ENCODE peak calls at places on chromosomes 11 and 22, in five cellular contexts. L is fibroblast of lung, Q is GM23248, F is body of pancreas, H is stomach. T is an unnamed sample. For H3K4me1, the result is how much of the 10 kb centered on the place peaks cover.

GRCh38 chr11:123601136-123601535 is 53.3 kb downstream of the SCN3B start:
- DNase-seq in L (peak), Q (peak), F (no peak), H (no peak), T (no peak)

GRCh38 chr22:27851974-27852713 is 50.6 kb upstream of the MN1 start:
- DNase-seq in L (no peak), Q (peak), F (no peak), H (no peak), T (no peak)

GRCh38 chr11:68989936-68990606 is 9.3 kb upstream of the MRGPRD start:
- DNase-seq in L (no peak), Q (no peak), F (no peak), H (no peak), T (no peak)

GRCh38 chr11:8870461-8871282 is 40.3 kb upstream of the AKIP1 start:
- DNase-seq in L (peak), Q (peak), F (peak), H (peak), T (peak)

GRCh38 chr11:83459802-83460201 is 173.6 kb upstream of the CCDC90B start:
- DNase-seq in L (peak), Q (peak), F (no peak), H (no peak), T (peak)

GRCh38 chr22:45493286-45493771 is 9.4 kb upstream of the FBLN1 start:
- DNase-seq in L (peak), Q (peak), F (no peak), H (no peak), T (no peak)

GRCh38 chr22:46105494-46106278 is 44.6 kb upstream of the PPARA start:
- DNase-seq in L (peak), Q (peak), F (peak), H (peak), T (peak)

GRCh38 chr11:6693342-6694228 is 10.4 kb upstream of the MRPL17 start:
- DNase-seq in L (peak), Q (peak), F (no peak), H (no peak), T (peak)

GRCh38 chr11:122330466-122330865 is 214.5 kb upstream of the BLID start:
- DNase-seq in L (no peak), Q (no peak), F (no peak), H (no peak), T (no peak)

GRCh38 chr11:61773826-61774225 is 18.6 kb downstream of the TMEM258 start:
- DNase-seq in L (no peak), Q (no peak), F (no peak), H (no peak), T (no peak)

GRCh38 chr11:77497368-77497767 is 23.5 kb upstream of the PAK1 start:
- DNase-seq in L (no peak), Q (peak), F (no peak), H (no peak), T (no peak)

GRCh38 chr11:26649884-26650283 is 72.0 kb downstream of the SLC5A12 start:
- DNase-seq in L (peak), Q (peak), F (peak), H (peak), T (peak)

GRCh38 chr22:19986011-19986409 is 30.6 kb downstream of the ARVCF start:
- DNase-seq in L (no peak), Q (no peak), F (no peak), H (no peak), T (no peak)

GRCh38 chr22:28497188-28497587 is 182.5 kb downstream of the TTC28 start:
- DNase-seq in L (peak), Q (peak), F (no peak), H (no peak), T (no peak)

GRCh38 chr11:73229321-73230275 is 11.5 kb downstream of the P2RY2 start:
- DNase-seq in L (no peak), Q (no peak), F (no peak), H (no peak), T (no peak)

GRCh38 chr11:15551897-15552851 is 437.5 kb downstream of the INSC start:
- DNase-seq in L (no peak), Q (no peak), F (no peak), H (no peak), T (no peak)

GRCh38 chr11:134362192-134362901 is 30.6 kb downstream of the GLB1L2 start:
- DNase-seq in L (no peak), Q (no peak), F (peak), H (no peak), T (no peak)

GRCh38 chr11:83827940-83828554 is 541.9 kb upstream of the CCDC90B start:
- DNase-seq in L (peak), Q (peak), F (no peak), H (no peak), T (no peak)

GRCh38 chr11:14248577-14248976 is 110.4 kb downstream of the RRAS2 start:
- DNase-seq in L (no peak), Q (no peak), F (no peak), H (no peak), T (no peak)

GRCh38 chr11:61908730-61909622 is 8.4 kb downstream of the RAB3IL1 start:
- DNase-seq in L (no peak), Q (no peak), F (no peak), H (no peak), T (no peak)

GRCh38 chr11:63769044-63769718 is 606 bp upstream of the ZFTA start:
- DNase-seq in L (peak), Q (peak), F (peak), H (no peak), T (no peak)

GRCh38 chr11:92626624-92627023 is 342.8 kb upstream of the MTNR1B start:
- DNase-seq in L (no peak), Q (no peak), F (no peak), H (no peak), T (no peak)

GRCh38 chr11:47055534-47055933 is 119.0 kb downstream of the CSTPP1 start:
- DNase-seq in L (no peak), Q (no peak), F (no peak), H (no peak), T (no peak)

GRCh38 chr22:37187891-37188761 is at the start of gene C1QTNF6:
- DNase-seq in L (peak), Q (peak), F (no peak), H (peak), T (peak)

GRCh38 chr11:131954146-131954545 is 583.7 kb downstream of the NTM start:
- DNase-seq in L (no peak), Q (no peak), F (no peak), H (no peak), T (no peak)

GRCh38 chr22:36772451-36772850 is 3.5 kb downstream of the IFT27 start:
- DNase-seq in L (peak), Q (no peak), F (no peak), H (no peak), T (no peak)

GRCh38 chr22:32714458-32715250 is 86.9 kb upstream of the TIMP3 start:
- DNase-seq in L (peak), Q (no peak), F (no peak), H (no peak), T (no peak)

GRCh38 chr11:70633610-70634009 is 235.3 kb downstream of the CTTN start:
- DNase-seq in L (no peak), Q (no peak), F (no peak), H (no peak), T (no peak)

GRCh38 chr11:118002010-118002540 is 15.9 kb downstream of the IL10RA start:
- DNase-seq in L (no peak), Q (no peak), F (no peak), H (no peak), T (no peak)

GRCh38 chr11:100329352-100329751 is 357.7 kb upstream of the ARHGAP42 start:
- DNase-seq in L (no peak), Q (no peak), F (no peak), H (no peak), T (peak)

GRCh38 chr11:100328626-100329340 is 358.3 kb upstream of the ARHGAP42 start:
- DNase-seq in L (peak), Q (no peak), F (no peak), H (no peak), T (peak)
- H3K27ac ChIP-seq in L (no peak), Q (no peak), F (no peak), H (no peak), T (peak)

DNA sequence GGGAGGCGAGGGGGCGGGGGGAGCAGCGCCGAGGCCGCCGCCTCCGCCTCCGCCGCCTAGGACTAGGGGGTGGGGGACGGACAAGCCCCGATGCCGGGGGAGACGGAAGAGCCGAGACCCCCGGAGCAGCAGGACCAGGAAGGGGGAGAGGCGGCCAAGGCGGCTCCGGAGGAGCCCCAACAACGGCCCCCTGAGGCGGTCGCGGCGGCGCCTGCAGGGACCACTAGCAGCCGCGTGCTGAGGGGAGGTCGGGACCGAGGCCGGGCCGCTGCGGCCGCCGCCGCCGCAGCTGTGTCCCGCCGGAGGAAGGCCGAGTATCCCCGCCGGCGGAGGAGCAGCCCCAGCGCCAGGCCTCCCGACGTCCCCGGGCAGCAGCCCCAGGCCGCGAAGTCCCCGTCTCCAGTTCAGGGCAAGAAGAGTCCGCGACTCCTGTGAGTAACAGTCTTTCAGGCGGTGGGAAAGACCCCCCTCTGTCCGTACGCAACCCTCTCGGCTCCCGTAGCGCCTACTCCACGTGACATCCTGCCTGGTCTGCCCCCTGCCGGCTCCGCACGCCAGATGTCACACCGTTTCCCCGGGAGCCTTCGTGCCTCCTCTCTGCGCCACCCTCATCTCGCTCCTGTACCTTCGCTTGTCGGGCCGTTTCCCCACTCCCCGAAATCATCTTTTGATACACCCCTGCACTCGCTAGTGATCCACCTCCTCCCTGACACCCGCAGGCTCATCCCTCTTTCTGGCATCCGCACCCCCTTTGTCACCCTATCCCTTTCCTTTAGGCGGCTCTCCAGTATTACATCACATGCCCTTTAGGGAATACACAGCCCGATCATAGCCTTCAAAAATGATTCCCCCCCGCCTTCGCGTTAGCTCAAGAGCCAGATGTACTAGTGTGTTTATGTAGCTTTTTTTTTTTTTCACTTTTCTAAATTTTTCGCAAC is 598 bp downstream of the ZFP91 start:
- DNase-seq in L (peak), Q (peak), F (peak), H (peak), T (peak)
- H3K4me1 ChIP-seq in L (under half), Q (under half), F (half or more), H (under half), T (under half)

DNA sequence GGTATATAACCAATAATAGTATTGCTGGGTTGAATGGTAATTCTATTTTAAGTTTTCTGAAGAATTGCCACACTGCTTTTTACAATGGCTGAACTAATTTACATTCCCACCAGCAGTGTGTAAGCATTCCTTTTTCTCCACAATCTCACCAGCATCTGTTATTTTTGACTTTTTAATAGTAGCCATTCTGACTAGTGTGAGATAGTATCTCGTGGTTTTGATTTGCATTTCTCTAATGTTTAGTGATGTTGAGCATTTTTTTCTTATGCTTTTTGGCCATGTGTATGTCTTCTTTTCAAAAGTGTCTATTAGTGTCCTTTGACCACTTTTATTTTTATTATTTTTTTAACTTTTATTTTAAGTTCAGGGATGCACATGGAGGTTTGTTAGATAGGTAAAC is 275.3 kb downstream of the METTL15 start:
- DNase-seq in L (peak), Q (peak), F (no peak), H (no peak), T (no peak)
- H3K27ac ChIP-seq in L (peak), Q (peak), F (no peak), H (no peak), T (no peak)

GRCh38 chr11:128715691-128716153 is 21.9 kb downstream of the FLI1 start:
- DNase-seq in L (peak), Q (peak), F (no peak), H (no peak), T (no peak)

GRCh38 chr11:128716661-128717210 is 22.9 kb downstream of the FLI1 start:
- DNase-seq in L (peak), Q (peak), F (no peak), H (no peak), T (no peak)

GRCh38 chr11:128717581-128717980 is 23.7 kb downstream of the FLI1 start:
- DNase-seq in L (no peak), Q (no peak), F (no peak), H (no peak), T (no peak)

GRCh38 chr11:128714881-128715280 is 21.0 kb downstream of the FLI1 start:
- DNase-seq in L (peak), Q (peak), F (no peak), H (no peak), T (no peak)

DNA sequence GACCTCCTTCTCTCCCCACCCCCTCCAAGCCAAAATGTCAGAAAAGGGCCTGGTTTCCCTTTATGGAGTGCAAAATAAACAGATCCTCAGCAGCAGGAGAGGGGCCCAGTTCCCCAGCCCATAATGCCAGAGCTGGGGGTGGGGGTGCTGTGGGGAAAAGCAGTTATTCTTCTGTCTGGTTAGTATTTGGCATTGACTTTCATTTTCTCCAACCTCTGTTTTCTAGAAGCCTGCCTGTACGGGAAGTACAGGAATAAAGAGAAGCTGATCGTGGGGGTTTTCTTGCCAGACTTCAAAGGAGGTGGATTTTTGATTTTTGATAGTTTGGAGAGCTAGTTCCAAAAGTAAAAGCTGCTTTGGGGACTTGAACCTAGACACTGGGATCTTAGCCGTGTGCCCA is 22.4 kb downstream of the FLI1 start:
- DNase-seq in L (no peak), Q (peak), F (no peak), H (no peak), T (no peak)
- H3K4me1 ChIP-seq in L (under half), Q (half or more), F (under half), H (under half), T (under half)

GRCh38 chr11:101448881-101449442 is 134.8 kb downstream of the TRPC6 start:
- DNase-seq in L (no peak), Q (peak), F (no peak), H (no peak), T (no peak)
- H3K27ac ChIP-seq in L (no peak), Q (no peak), F (no peak), H (no peak), T (no peak)

GRCh38 chr11:12840871-12841516 is 166.8 kb downstream of the TEAD1 start:
- DNase-seq in L (no peak), Q (peak), F (no peak), H (no peak), T (no peak)
- H3K4me1 ChIP-seq in L (under half), Q (half or more), F (half or more), H (under half), T (under half)

GRCh38 chr11:2312232-2313042 is 10.6 kb downstream of the TSPAN32 start:
- DNase-seq in L (peak), Q (peak), F (peak), H (no peak), T (no peak)
- H3K27ac ChIP-seq in L (no peak), Q (peak), F (no peak), H (peak), T (no peak)

DNA sequence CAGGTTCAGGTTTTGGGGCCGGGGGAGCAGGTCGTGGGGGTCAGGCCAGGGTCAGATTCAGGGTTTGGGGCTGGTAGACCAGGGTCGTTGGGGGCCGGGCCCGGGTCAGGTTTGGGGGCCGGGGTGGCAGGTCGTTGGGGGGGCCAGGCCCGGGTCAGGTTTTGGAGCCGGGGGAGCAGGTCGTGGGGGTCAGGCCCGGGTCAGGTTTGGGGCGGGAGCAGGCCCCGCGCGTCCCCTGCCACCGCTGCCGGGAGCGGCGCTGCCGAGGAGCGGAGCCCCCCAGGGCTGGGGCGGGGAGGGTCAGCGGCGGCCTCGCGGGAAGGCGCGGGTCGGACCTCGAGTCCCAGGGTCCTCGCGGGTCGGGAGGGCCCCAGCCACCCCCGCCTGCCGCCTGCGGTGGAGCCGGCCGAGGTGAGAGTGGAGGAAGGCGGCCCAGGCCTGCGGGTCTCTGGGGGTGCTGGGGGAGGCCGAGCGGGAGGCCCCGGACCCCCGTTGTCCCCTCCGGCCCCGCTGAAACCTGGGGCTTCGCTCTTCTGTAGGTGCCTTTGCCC is 543 bp downstream of the TRABD start:
- DNase-seq in L (no peak), Q (no peak), F (peak), H (no peak), T (no peak)
- H3K4me1 ChIP-seq in L (under half), Q (under half), F (half or more), H (half or more), T (under half)

GRCh38 chr22:47127441-47127871 is 365.0 kb downstream of the TBC1D22A start:
- DNase-seq in L (no peak), Q (no peak), F (peak), H (no peak), T (no peak)
- H3K27ac ChIP-seq in L (no peak), Q (no peak), F (no peak), H (no peak), T (no peak)

GRCh38 chr22:48267681-48268080 is 1505.2 kb downstream of the TBC1D22A start:
- DNase-seq in L (no peak), Q (no peak), F (no peak), H (no peak), T (no peak)
- H3K4me1 ChIP-seq in L (under half), Q (under half), F (under half), H (under half), T (under half)

T was measured in foreskin keratinocyte.